ENCODE peak calls at places on chromosomes 12 and 14, in nine cellular contexts. V is HS-27A, S is endodermal cell, W is naive B cell, L is astrocyte, E is adrenal gland, R is H9, C is NCI-H1092, I is cardiac muscle cell. O is an unnamed sample.

GRCh38 chr12:76081909-76082308 is 2.6 kb downstream of the NAP1L1 start:
- DNase-seq in V (no peak), S (no peak), W (no peak), L (no peak), E (no peak), R (no peak), C (no peak), I (no peak), O (no peak)

GRCh38 chr14:97331058-97331457 is 533.9 kb downstream of the VRK1 start:
- DNase-seq in V (no peak), S (no peak), W (no peak), L (no peak), E (no peak), R (no peak), C (no peak), I (no peak), O (no peak)

GRCh38 chr14:22650960-22651521 is 6.9 kb upstream of the OR6J1 start:
- DNase-seq in V (no peak), S (no peak), W (no peak), L (peak; percentile 22), E (no peak), R (no peak), C (no peak), I (no peak), O (peak; percentile 53)

GRCh38 chr12:76943004-76943403 is 64.2 kb upstream of the CSRP2 start:
- DNase-seq in V (no peak), S (no peak), W (no peak), L (no peak), E (no peak), R (no peak), C (no peak), I (no peak), O (no peak)

GRCh38 chr12:1912580-1913376 is 5.7 kb downstream of the CACNA2D4 start:
- DNase-seq in V (peak; percentile 7), S (peak; percentile 53), W (no peak), L (no peak), E (no peak), R (peak; percentile 36), C (no peak), I (no peak), O (no peak)

GRCh38 chr14:85909581-85909980 is 379.6 kb downstream of the FLRT2 start:
- DNase-seq in V (no peak), S (no peak), W (no peak), L (no peak), E (no peak), R (no peak), C (no peak), I (no peak), O (no peak)

GRCh38 chr14:86602263-86602662 is 1072.3 kb downstream of the FLRT2 start:
- DNase-seq in V (no peak), S (no peak), W (no peak), L (no peak), E (no peak), R (no peak), C (no peak), I (no peak), O (no peak)

GRCh38 chr14:58073516-58073915 is 78.5 kb downstream of the ARMH4 start:
- DNase-seq in V (no peak), S (no peak), W (no peak), L (no peak), E (no peak), R (no peak), C (no peak), I (no peak), O (no peak)

GRCh38 chr12:102797513-102797912 is 119.5 kb downstream of the PAH start:
- DNase-seq in V (no peak), S (no peak), W (no peak), L (no peak), E (no peak), R (no peak), C (no peak), I (no peak), O (no peak)